ENCODE peak calls at places on chromosome 10, in eight cellular contexts. N, L, F, O, K, V, M and Q are unnamed samples.

GRCh38 chr10:18980084-18980629 is 68.4 kb upstream of the MALRD1 start:
- DNase-seq in N (no peak), L (no peak), F (no peak), O (no peak), K (no peak), V (no peak), M (no peak), Q (no peak)

GRCh38 chr10:13690281-13690825 is 103.6 kb downstream of the PRPF18 start:
- DNase-seq in N (no peak), L (peak; percentile 40), F (no peak), O (no peak), K (no peak), V (peak; percentile 63), M (no peak), Q (no peak)

GRCh38 chr10:132592790-132593788 is 55.5 kb downstream of the INPP5A start:
- DNase-seq in N (no peak), L (no peak), F (no peak), O (no peak), K (no peak), V (no peak), M (no peak), Q (no peak)

GRCh38 chr10:93701903-93702277 is 502 bp downstream of the FRA10AC1 start:
- DNase-seq in N (no peak), L (no peak), F (no peak), O (no peak), K (no peak), V (no peak), M (peak; percentile 52), Q (no peak)

GRCh38 chr10:97138777-97139317 is 46.9 kb downstream of the SLIT1 start:
- DNase-seq in N (no peak), L (no peak), F (no peak), O (no peak), K (no peak), V (no peak), M (no peak), Q (no peak)

GRCh38 chr10:71296086-71296485 is 23.0 kb upstream of the SLC29A3 start:
- DNase-seq in N (no peak), L (no peak), F (no peak), O (no peak), K (no peak), V (no peak), M (no peak), Q (no peak)

GRCh38 chr10:7441395-7442161 is 30.7 kb upstream of the SFMBT2 start:
- DNase-seq in N (no peak), L (no peak), F (no peak), O (no peak), K (no peak), V (no peak), M (no peak), Q (no peak)

GRCh38 chr10:33370434-33370930 is 36.0 kb upstream of the NRP1 start:
- DNase-seq in N (no peak), L (no peak), F (no peak), O (no peak), K (no peak), V (no peak), M (no peak), Q (no peak)

GRCh38 chr10:132066186-132066585 is 440 bp downstream of the JAKMIP3 start:
- DNase-seq in N (no peak), L (peak; percentile 54), F (no peak), O (no peak), K (no peak), V (no peak), M (peak; percentile 1), Q (no peak)

GRCh38 chr10:15548331-15548730 is 171.4 kb downstream of the ITGA8 start:
- DNase-seq in N (no peak), L (no peak), F (no peak), O (no peak), K (no peak), V (peak; percentile 13), M (no peak), Q (no peak)

GRCh38 chr10:116912162-116912561 is 62.9 kb downstream of the ENO4 start:
- DNase-seq in N (no peak), L (no peak), F (no peak), O (no peak), K (no peak), V (no peak), M (no peak), Q (no peak)

GRCh38 chr10:110074986-110075664 is 67.3 kb downstream of the ADD3 start:
- DNase-seq in N (no peak), L (no peak), F (no peak), O (peak; percentile 16), K (no peak), V (no peak), M (peak; percentile 80), Q (no peak)

GRCh38 chr10:128147064-128147463 is 20.8 kb upstream of the MKI67 start:
- DNase-seq in N (no peak), L (no peak), F (no peak), O (no peak), K (no peak), V (no peak), M (no peak), Q (no peak)

GRCh38 chr10:101001225-101002035 is 1.8 kb downstream of the LZTS2 start:
- DNase-seq in N (no peak), L (peak; percentile 82), F (no peak), O (peak; percentile 95), K (peak; percentile 3), V (peak; percentile 39), M (peak; percentile 89), Q (peak; percentile 33)

GRCh38 chr10:101601541-101601940 is 13.4 kb downstream of the DPCD start:
- DNase-seq in N (no peak), L (peak; percentile 60), F (no peak), O (peak; percentile 46), K (no peak), V (no peak), M (no peak), Q (peak; percentile 31)

GRCh38 chr10:11506247-11506789 is 105.1 kb downstream of the USP6NL start:
- DNase-seq in N (no peak), L (no peak), F (no peak), O (no peak), K (no peak), V (no peak), M (no peak), Q (no peak)

GRCh38 chr10:110711382-110711781 is 67.2 kb downstream of the RBM20 start:
- DNase-seq in N (no peak), L (no peak), F (no peak), O (no peak), K (no peak), V (no peak), M (no peak), Q (no peak)

GRCh38 chr10:11822031-11822756 is 962 bp upstream of the PROSER2 start:
- DNase-seq in N (no peak), L (no peak), F (no peak), O (no peak), K (no peak), V (no peak), M (no peak), Q (no peak)

GRCh38 chr10:98313598-98313997 is 45.6 kb upstream of the LOXL4 start:
- DNase-seq in N (no peak), L (no peak), F (no peak), O (no peak), K (no peak), V (no peak), M (no peak), Q (no peak)

GRCh38 chr10:72097448-72098300 is 9.3 kb upstream of the SPOCK2 start:
- DNase-seq in N (no peak), L (no peak), F (no peak), O (no peak), K (no peak), V (no peak), M (peak; percentile 99), Q (no peak)

GRCh38 chr10:128567561-128567960 is 441.3 kb upstream of the MKI67 start:
- DNase-seq in N (no peak), L (no peak), F (no peak), O (no peak), K (no peak), V (no peak), M (no peak), Q (no peak)

GRCh38 chr10:62047960-62048383 is 146.5 kb downstream of the ARID5B start:
- DNase-seq in N (no peak), L (no peak), F (no peak), O (no peak), K (peak; percentile 59), V (no peak), M (no peak), Q (no peak)

GRCh38 chr10:62047240-62047897 is 145.9 kb downstream of the ARID5B start:
- DNase-seq in N (no peak), L (no peak), F (no peak), O (no peak), K (peak; percentile 72), V (no peak), M (peak; percentile 78), Q (no peak)

GRCh38 chr10:62049815-62050626 is 148.5 kb downstream of the ARID5B start:
- DNase-seq in N (no peak), L (no peak), F (no peak), O (no peak), K (peak; percentile 62), V (no peak), M (no peak), Q (no peak)

GRCh38 chr10:62048919-62049636 is 147.6 kb downstream of the ARID5B start:
- DNase-seq in N (peak; percentile 48), L (peak; percentile 83), F (peak; percentile 40), O (peak; percentile 89), K (peak; percentile 58), V (peak; percentile 78), M (peak; percentile 97), Q (peak; percentile 83)

DNA sequence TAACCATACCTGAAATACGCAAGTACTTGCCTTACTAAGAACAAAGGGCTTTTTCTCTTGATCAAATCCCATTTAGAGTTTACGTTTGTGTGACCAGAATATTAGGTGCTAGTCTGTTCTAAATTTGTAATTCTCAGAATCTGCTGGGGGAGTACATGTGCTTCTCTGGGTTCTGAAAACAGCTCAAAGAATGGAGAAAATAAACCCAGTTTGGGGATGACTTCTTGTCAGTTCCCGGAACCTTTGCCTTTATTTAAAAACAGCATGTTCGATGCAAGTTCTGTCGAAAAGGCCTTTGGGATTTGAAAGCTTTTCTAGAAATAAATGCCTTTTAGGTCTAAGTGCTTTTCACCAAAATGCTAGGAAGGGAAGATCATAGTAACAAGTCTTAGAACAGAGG is 147.0 kb downstream of the ARID5B start:
- DNase-seq in N (no peak), L (no peak), F (no peak), O (no peak), K (peak; percentile 32), V (no peak), M (no peak), Q (no peak)
- H3K4me1 ChIP-seq in N (peaks cover 41% of the 10 kb centered on the region), L (peaks cover 60% of the 10 kb centered on the region), F (peaks cover 47% of the 10 kb centered on the region), O (peaks cover 96% of the 10 kb centered on the region), K (peaks cover 60% of the 10 kb centered on the region), V (peaks cover 11% of the 10 kb centered on the region), M (peaks cover 58% of the 10 kb centered on the region), Q (peaks cover 32% of the 10 kb centered on the region)

GRCh38 chr10:37226524-37226923 is 101.1 kb downstream of the ANKRD30A start:
- DNase-seq in N (no peak), L (no peak), F (no peak), O (no peak), K (no peak), V (no peak), M (no peak), Q (no peak)
- H3K9me3 ChIP-seq in N (no peaks in the 10 kb centered on the region), L (no peaks in the 10 kb centered on the region), F (no peaks in the 10 kb centered on the region), O (no peaks in the 10 kb centered on the region), K (no peaks in the 10 kb centered on the region), V (peaks cover 41% of the 10 kb centered on the region), M (peaks cover 3% of the 10 kb centered on the region), Q (no peaks in the 10 kb centered on the region)

GRCh38 chr10:4102802-4103344 is 317.9 kb upstream of the KLF6 start:
- DNase-seq in N (no peak), L (no peak), F (no peak), O (no peak), K (no peak), V (no peak), M (no peak), Q (no peak)
- H3K36me3 ChIP-seq in N (no peaks in the 10 kb centered on the region), L (no peaks in the 10 kb centered on the region), F (no peaks in the 10 kb centered on the region), O (no peaks in the 10 kb centered on the region), K (no peaks in the 10 kb centered on the region), V (no peaks in the 10 kb centered on the region), M (no peaks in the 10 kb centered on the region), Q (no peaks in the 10 kb centered on the region)

GRCh38 chr10:62738916-62739315 is 65.6 kb upstream of the ADO start:
- DNase-seq in N (no peak), L (no peak), F (no peak), O (no peak), K (no peak), V (no peak), M (peak; percentile 50), Q (no peak)
- H3K4me1 ChIP-seq in N (no peaks in the 10 kb centered on the region), L (no peaks in the 10 kb centered on the region), F (peaks cover 16% of the 10 kb centered on the region), O (peaks cover 33% of the 10 kb centered on the region), K (peaks cover 31% of the 10 kb centered on the region), V (no peaks in the 10 kb centered on the region), M (peaks cover 10% of the 10 kb centered on the region), Q (no peaks in the 10 kb centered on the region)